ENCODE peak calls at places on chromosomes 4 and X, in nine cellular contexts. N is upper lobe of left lung; P is HS-5; B is GM04504; U is cardiac fibroblast; T is small intestine; H is stimulated activated CD8-positive, alpha-beta memory T cell treated with anti-CD3 and anti-CD28 coated beads, Interleukin-2, amount 100 ng/mL, for 48 hours; Y is smooth muscle cell of the brain vasculature; A is G401. D is an unnamed sample.

GRCh38 chrX:130895299-130895698 is 7.7 kb downstream of the ENOX2 start:
- DNase-seq in H (no peak), U (peak), T (no peak), P (no peak), N (no peak), B (no peak), A (no peak), Y (no peak), D (no peak)

GRCh38 chrX:74449322-74449936 is 28.1 kb downstream of the SLC16A2 start:
- DNase-seq in T (no peak), P (no peak), N (no peak), A (peak), H (no peak), Y (peak), B (no peak), U (no peak), D (peak)

GRCh38 chr4:173242466-173243250 is 74.0 kb downstream of the GALNT7 start:
- DNase-seq in H (no peak), N (no peak), Y (no peak), P (no peak), B (no peak), U (peak), A (no peak), T (no peak), D (no peak)

GRCh38 chr4:16233569-16234177 is 7.4 kb upstream of the TAPT1 start:
- DNase-seq in Y (no peak), P (no peak), H (no peak), T (no peak), B (no peak), A (no peak), U (no peak), N (no peak), D (no peak)

GRCh38 chrX:68409154-68409553 is 24.1 kb downstream of the OPHN1 start:
- DNase-seq in P (no peak), A (peak), T (no peak), U (no peak), Y (no peak), N (no peak), H (no peak), B (no peak), D (no peak)

GRCh38 chrX:87409113-87409841 is 108.3 kb upstream of the KLHL4 start:
- DNase-seq in P (peak), A (no peak), T (no peak), H (no peak), B (no peak), N (peak), Y (peak), U (peak), D (no peak)

GRCh38 chrX:48806088-48806487 is 4.2 kb downstream of the HDAC6 start:
- DNase-seq in N (no peak), A (no peak), P (no peak), Y (no peak), H (no peak), T (no peak), U (no peak), B (no peak), D (no peak)

GRCh38 chr4:13992041-13992440 is 364.5 kb upstream of the BOD1L1 start:
- DNase-seq in A (peak), U (no peak), B (no peak), Y (no peak), T (no peak), P (no peak), N (no peak), H (no peak), D (no peak)

GRCh38 chr4:61246003-61246402 is 45.9 kb downstream of the ADGRL3 start:
- DNase-seq in T (no peak), P (no peak), U (peak), A (no peak), H (no peak), N (no peak), B (no peak), Y (no peak), D (no peak)

D was measured in keratinocyte.